ENCODE peak calls at places on chromosomes 4 and X, in five cellular contexts. One of them, this sample, is unnamed.

GRCh38 chr4:51858605-51859211 is 15.8 kb downstream of the DCUN1D4 start:
- DNase-seq in MM.1S: no peak
- DNase-seq in HT1080: no peak
- DNase-seq in stimulated activated CD8-positive, alpha-beta memory T cell treated with anti-CD3 and anti-CD28 coated beads, Interleukin-7, amount 100 ng/mL, for 1 hour: no peak
- DNase-seq in EL: no peak
- DNase-seq in this sample: no peak

GRCh38 chr4:115668396-115668795 is 555.0 kb upstream of the NDST4 start:
- DNase-seq in MM.1S: no peak
- DNase-seq in HT1080: no peak
- DNase-seq in stimulated activated CD8-positive, alpha-beta memory T cell treated with anti-CD3 and anti-CD28 coated beads, Interleukin-7, amount 100 ng/mL, for 1 hour: no peak
- DNase-seq in EL: no peak
- DNase-seq in this sample: no peak

GRCh38 chrX:152086141-152086540 is 52.2 kb downstream of the MAGEA10 start:
- DNase-seq in MM.1S: no peak
- DNase-seq in HT1080: no peak
- DNase-seq in stimulated activated CD8-positive, alpha-beta memory T cell treated with anti-CD3 and anti-CD28 coated beads, Interleukin-7, amount 100 ng/mL, for 1 hour: no peak
- DNase-seq in EL: no peak
- DNase-seq in this sample: no peak

GRCh38 chr4:13654158-13654797 is 26.8 kb upstream of the BOD1L1 start:
- DNase-seq in MM.1S: peak
- DNase-seq in HT1080: peak
- DNase-seq in stimulated activated CD8-positive, alpha-beta memory T cell treated with anti-CD3 and anti-CD28 coated beads, Interleukin-7, amount 100 ng/mL, for 1 hour: peak
- DNase-seq in EL: peak
- DNase-seq in this sample: peak

GRCh38 chr4:175071123-175071522 is 153.0 kb downstream of the ADAM29 start:
- DNase-seq in MM.1S: no peak
- DNase-seq in HT1080: no peak
- DNase-seq in stimulated activated CD8-positive, alpha-beta memory T cell treated with anti-CD3 and anti-CD28 coated beads, Interleukin-7, amount 100 ng/mL, for 1 hour: no peak
- DNase-seq in EL: peak
- DNase-seq in this sample: no peak

GRCh38 chr4:165971941-165972340 is 98.9 kb downstream of the TLL1 start:
- DNase-seq in MM.1S: no peak
- DNase-seq in HT1080: peak
- DNase-seq in stimulated activated CD8-positive, alpha-beta memory T cell treated with anti-CD3 and anti-CD28 coated beads, Interleukin-7, amount 100 ng/mL, for 1 hour: no peak
- DNase-seq in EL: no peak
- DNase-seq in this sample: no peak

GRCh38 chr4:118026806-118027205 is 7.5 kb upstream of the NDST3 start:
- DNase-seq in MM.1S: no peak
- DNase-seq in HT1080: no peak
- DNase-seq in stimulated activated CD8-positive, alpha-beta memory T cell treated with anti-CD3 and anti-CD28 coated beads, Interleukin-7, amount 100 ng/mL, for 1 hour: no peak
- DNase-seq in EL: no peak
- DNase-seq in this sample: no peak

GRCh38 chrX:46703980-46704379 is 54.9 kb downstream of the SLC9A7 start:
- DNase-seq in MM.1S: no peak
- DNase-seq in HT1080: no peak
- DNase-seq in stimulated activated CD8-positive, alpha-beta memory T cell treated with anti-CD3 and anti-CD28 coated beads, Interleukin-7, amount 100 ng/mL, for 1 hour: no peak
- DNase-seq in EL: no peak
- DNase-seq in this sample: peak

GRCh38 chr4:72442147-72442546 is 126.9 kb downstream of the ADAMTS3 start:
- DNase-seq in MM.1S: no peak
- DNase-seq in HT1080: no peak
- DNase-seq in stimulated activated CD8-positive, alpha-beta memory T cell treated with anti-CD3 and anti-CD28 coated beads, Interleukin-7, amount 100 ng/mL, for 1 hour: no peak
- DNase-seq in EL: no peak
- DNase-seq in this sample: no peak

GRCh38 chrX:2387614-2388239 is 113.0 kb downstream of the DHRSX start:
- DNase-seq in MM.1S: no peak
- DNase-seq in HT1080: peak
- DNase-seq in stimulated activated CD8-positive, alpha-beta memory T cell treated with anti-CD3 and anti-CD28 coated beads, Interleukin-7, amount 100 ng/mL, for 1 hour: no peak
- DNase-seq in EL: no peak
- DNase-seq in this sample: no peak

GRCh38 chr4:161252520-161253141 is 911.2 kb downstream of the FSTL5 start:
- DNase-seq in MM.1S: peak
- DNase-seq in HT1080: peak
- DNase-seq in stimulated activated CD8-positive, alpha-beta memory T cell treated with anti-CD3 and anti-CD28 coated beads, Interleukin-7, amount 100 ng/mL, for 1 hour: no peak
- DNase-seq in EL: no peak
- DNase-seq in this sample: peak

GRCh38 chr4:144820115-144820514 is 174.2 kb downstream of the HHIP start:
- DNase-seq in MM.1S: no peak
- DNase-seq in HT1080: peak
- DNase-seq in stimulated activated CD8-positive, alpha-beta memory T cell treated with anti-CD3 and anti-CD28 coated beads, Interleukin-7, amount 100 ng/mL, for 1 hour: no peak
- DNase-seq in EL: peak
- DNase-seq in this sample: no peak

GRCh38 chr4:183632689-183633088 is 26.3 kb downstream of the RWDD4 start:
- DNase-seq in MM.1S: no peak
- DNase-seq in HT1080: no peak
- DNase-seq in stimulated activated CD8-positive, alpha-beta memory T cell treated with anti-CD3 and anti-CD28 coated beads, Interleukin-7, amount 100 ng/mL, for 1 hour: no peak
- DNase-seq in EL: no peak
- DNase-seq in this sample: no peak

GRCh38 chr4:184359905-184360304 is 114.4 kb downstream of the IRF2 start:
- DNase-seq in MM.1S: no peak
- DNase-seq in HT1080: no peak
- DNase-seq in stimulated activated CD8-positive, alpha-beta memory T cell treated with anti-CD3 and anti-CD28 coated beads, Interleukin-7, amount 100 ng/mL, for 1 hour: no peak
- DNase-seq in EL: no peak
- DNase-seq in this sample: no peak

GRCh38 chrX:133685806-133686205 is 270.5 kb upstream of the GPC4 start:
- DNase-seq in MM.1S: no peak
- DNase-seq in HT1080: no peak
- DNase-seq in stimulated activated CD8-positive, alpha-beta memory T cell treated with anti-CD3 and anti-CD28 coated beads, Interleukin-7, amount 100 ng/mL, for 1 hour: no peak
- DNase-seq in EL: no peak
- DNase-seq in this sample: no peak

GRCh38 chr4:146340798-146341197 is 126.5 kb downstream of the REELD1 start:
- DNase-seq in MM.1S: peak
- DNase-seq in HT1080: no peak
- DNase-seq in stimulated activated CD8-positive, alpha-beta memory T cell treated with anti-CD3 and anti-CD28 coated beads, Interleukin-7, amount 100 ng/mL, for 1 hour: no peak
- DNase-seq in EL: peak
- DNase-seq in this sample: peak

GRCh38 chr4:38268108-38268507 is 307.9 kb downstream of the PTTG2 start:
- DNase-seq in MM.1S: no peak
- DNase-seq in HT1080: no peak
- DNase-seq in stimulated activated CD8-positive, alpha-beta memory T cell treated with anti-CD3 and anti-CD28 coated beads, Interleukin-7, amount 100 ng/mL, for 1 hour: no peak
- DNase-seq in EL: no peak
- DNase-seq in this sample: peak

GRCh38 chrX:124679199-124679598 is 332.8 kb downstream of the SH2D1A start:
- DNase-seq in MM.1S: no peak
- DNase-seq in HT1080: no peak
- DNase-seq in stimulated activated CD8-positive, alpha-beta memory T cell treated with anti-CD3 and anti-CD28 coated beads, Interleukin-7, amount 100 ng/mL, for 1 hour: no peak
- DNase-seq in EL: no peak
- DNase-seq in this sample: no peak

GRCh38 chrX:31287861-31288260 is 216.0 kb upstream of the FTHL17 start:
- DNase-seq in MM.1S: no peak
- DNase-seq in HT1080: no peak
- DNase-seq in stimulated activated CD8-positive, alpha-beta memory T cell treated with anti-CD3 and anti-CD28 coated beads, Interleukin-7, amount 100 ng/mL, for 1 hour: no peak
- DNase-seq in EL: no peak
- DNase-seq in this sample: no peak

GRCh38 chr4:183255487-183255886 is 64.6 kb downstream of the CLDN22 start:
- DNase-seq in MM.1S: no peak
- DNase-seq in HT1080: no peak
- DNase-seq in stimulated activated CD8-positive, alpha-beta memory T cell treated with anti-CD3 and anti-CD28 coated beads, Interleukin-7, amount 100 ng/mL, for 1 hour: no peak
- DNase-seq in EL: no peak
- DNase-seq in this sample: no peak

GRCh38 chrX:129843209-129843458 is 552 bp downstream of the ZDHHC9 start:
- DNase-seq in MM.1S: no peak
- DNase-seq in HT1080: no peak
- DNase-seq in stimulated activated CD8-positive, alpha-beta memory T cell treated with anti-CD3 and anti-CD28 coated beads, Interleukin-7, amount 100 ng/mL, for 1 hour: no peak
- DNase-seq in EL: no peak
- DNase-seq in this sample: no peak

GRCh38 chrX:149903889-149904748 is 23.1 kb downstream of the MAGEA8 start:
- DNase-seq in MM.1S: peak
- DNase-seq in HT1080: peak
- DNase-seq in stimulated activated CD8-positive, alpha-beta memory T cell treated with anti-CD3 and anti-CD28 coated beads, Interleukin-7, amount 100 ng/mL, for 1 hour: no peak
- DNase-seq in EL: peak
- DNase-seq in this sample: peak

GRCh38 chr4:183798249-183798920 is 106.7 kb upstream of the STOX2 start:
- DNase-seq in MM.1S: no peak
- DNase-seq in HT1080: no peak
- DNase-seq in stimulated activated CD8-positive, alpha-beta memory T cell treated with anti-CD3 and anti-CD28 coated beads, Interleukin-7, amount 100 ng/mL, for 1 hour: no peak
- DNase-seq in EL: no peak
- DNase-seq in this sample: no peak

GRCh38 chr4:40189997-40190396 is 6.8 kb upstream of the RHOH start:
- DNase-seq in MM.1S: peak
- DNase-seq in HT1080: no peak
- DNase-seq in stimulated activated CD8-positive, alpha-beta memory T cell treated with anti-CD3 and anti-CD28 coated beads, Interleukin-7, amount 100 ng/mL, for 1 hour: no peak
- DNase-seq in EL: no peak
- DNase-seq in this sample: peak

GRCh38 chr4:54272051-54272450 is 43.0 kb downstream of the PDGFRA start:
- DNase-seq in MM.1S: no peak
- DNase-seq in HT1080: no peak
- DNase-seq in stimulated activated CD8-positive, alpha-beta memory T cell treated with anti-CD3 and anti-CD28 coated beads, Interleukin-7, amount 100 ng/mL, for 1 hour: no peak
- DNase-seq in EL: no peak
- DNase-seq in this sample: no peak

GRCh38 chr4:79576480-79576803 is 168.4 kb upstream of the GK2 start:
- DNase-seq in MM.1S: peak
- DNase-seq in HT1080: peak
- DNase-seq in stimulated activated CD8-positive, alpha-beta memory T cell treated with anti-CD3 and anti-CD28 coated beads, Interleukin-7, amount 100 ng/mL, for 1 hour: no peak
- DNase-seq in EL: peak
- DNase-seq in this sample: peak

GRCh38 chr4:121736735-121737351 is 28.1 kb downstream of the SMIM43 start:
- DNase-seq in MM.1S: peak
- DNase-seq in HT1080: peak
- DNase-seq in stimulated activated CD8-positive, alpha-beta memory T cell treated with anti-CD3 and anti-CD28 coated beads, Interleukin-7, amount 100 ng/mL, for 1 hour: no peak
- DNase-seq in EL: peak
- DNase-seq in this sample: peak

GRCh38 chr4:77158487-77158861 is 1.5 kb downstream of the CCNG2 start:
- DNase-seq in MM.1S: no peak
- DNase-seq in HT1080: no peak
- DNase-seq in stimulated activated CD8-positive, alpha-beta memory T cell treated with anti-CD3 and anti-CD28 coated beads, Interleukin-7, amount 100 ng/mL, for 1 hour: no peak
- DNase-seq in EL: no peak
- DNase-seq in this sample: no peak

GRCh38 chrX:130124577-130124976 is 14.3 kb upstream of the ELF4 start:
- DNase-seq in MM.1S: no peak
- DNase-seq in HT1080: no peak
- DNase-seq in stimulated activated CD8-positive, alpha-beta memory T cell treated with anti-CD3 and anti-CD28 coated beads, Interleukin-7, amount 100 ng/mL, for 1 hour: no peak
- DNase-seq in EL: no peak
- DNase-seq in this sample: no peak

GRCh38 chr4:132737344-132737743 is 411.8 kb upstream of the PCDH10 start:
- DNase-seq in MM.1S: no peak
- DNase-seq in HT1080: no peak
- DNase-seq in stimulated activated CD8-positive, alpha-beta memory T cell treated with anti-CD3 and anti-CD28 coated beads, Interleukin-7, amount 100 ng/mL, for 1 hour: no peak
- DNase-seq in EL: no peak
- DNase-seq in this sample: no peak

GRCh38 chr4:4385729-4386295 is 1.1 kb upstream of the NSG1 start:
- DNase-seq in MM.1S: no peak
- DNase-seq in HT1080: no peak
- DNase-seq in stimulated activated CD8-positive, alpha-beta memory T cell treated with anti-CD3 and anti-CD28 coated beads, Interleukin-7, amount 100 ng/mL, for 1 hour: no peak
- DNase-seq in EL: no peak
- DNase-seq in this sample: no peak

GRCh38 chrX:154417157-154417556 is 5.8 kb downstream of the TAFAZZIN start:
- DNase-seq in MM.1S: no peak
- DNase-seq in HT1080: no peak
- DNase-seq in stimulated activated CD8-positive, alpha-beta memory T cell treated with anti-CD3 and anti-CD28 coated beads, Interleukin-7, amount 100 ng/mL, for 1 hour: no peak
- DNase-seq in EL: no peak
- DNase-seq in this sample: no peak

GRCh38 chrX:3176439-3176820 is 135.2 kb downstream of the ARSF start:
- DNase-seq in MM.1S: no peak
- DNase-seq in HT1080: no peak
- DNase-seq in stimulated activated CD8-positive, alpha-beta memory T cell treated with anti-CD3 and anti-CD28 coated beads, Interleukin-7, amount 100 ng/mL, for 1 hour: no peak
- DNase-seq in EL: peak
- DNase-seq in this sample: no peak

GRCh38 chrX:100643943-100644587 is at the start of gene SRPX2:
- DNase-seq in MM.1S: no peak
- DNase-seq in HT1080: peak
- DNase-seq in stimulated activated CD8-positive, alpha-beta memory T cell treated with anti-CD3 and anti-CD28 coated beads, Interleukin-7, amount 100 ng/mL, for 1 hour: no peak
- DNase-seq in EL: peak
- DNase-seq in this sample: no peak

GRCh38 chr4:8297691-8298485 is 28.3 kb downstream of the HTRA3 start:
- DNase-seq in MM.1S: no peak
- DNase-seq in HT1080: no peak
- DNase-seq in stimulated activated CD8-positive, alpha-beta memory T cell treated with anti-CD3 and anti-CD28 coated beads, Interleukin-7, amount 100 ng/mL, for 1 hour: no peak
- DNase-seq in EL: no peak
- DNase-seq in this sample: no peak

This sample was measured in GM12865.